ENCODE peak calls at places on chromosome 18, in ten cellular contexts. E is IMR-90, X is heart left ventricle, G is right lobe of liver, S is endodermal cell, O is thyroid gland, V is testis, T is spleen, N is pancreas, B is dorsolateral prefrontal cortex. U is an unnamed sample.

GRCh38 chr18:63216911-63217311 is 102.7 kb downstream of the BCL2 start:
- DNase-seq in E (no peak), X (no peak), G (no peak), S (no peak), O (no peak), V (no peak), T (no peak), N (no peak), B (no peak), U (no peak)

GRCh38 chr18:13450289-13451207 is 232.0 kb downstream of the LDLRAD4 start:
- DNase-seq in E (no peak), X (no peak), G (no peak), S (no peak), O (no peak), V (no peak), T (no peak), N (no peak), B (no peak), U (no peak)

GRCh38 chr18:6374935-6375529 is 39.7 kb downstream of the L3MBTL4 start:
- DNase-seq in E (no peak), X (no peak), G (peak; percentile 66), S (no peak), O (no peak), V (no peak), T (no peak), N (no peak), B (no peak), U (no peak)

GRCh38 chr18:57542801-57543427 is 43.6 kb downstream of the FECH start:
- DNase-seq in E (peak; percentile 65), X (no peak), G (no peak), S (peak; percentile 50), O (no peak), V (no peak), T (no peak), N (no peak), B (no peak), U (peak; percentile 18)

GRCh38 chr18:48607049-48607984 is 68.5 kb downstream of the CTIF start:
- DNase-seq in E (peak; percentile 90), X (peak; percentile 53), G (no peak), S (no peak), O (peak; percentile 40), V (peak; percentile 87), T (peak; percentile 61), N (peak; percentile 19), B (no peak), U (peak; percentile 90)

GRCh38 chr18:46452820-46453219 is 204.2 kb downstream of the LOXHD1 start:
- DNase-seq in E (peak; percentile 22), X (no peak), G (no peak), S (peak; percentile 12), O (no peak), V (no peak), T (no peak), N (no peak), B (no peak), U (peak; percentile 54)

GRCh38 chr18:24459772-24460171 is 665 bp upstream of the HRH4 start:
- DNase-seq in E (no peak), X (no peak), G (no peak), S (no peak), O (no peak), V (no peak), T (no peak), N (no peak), B (no peak), U (no peak)

GRCh38 chr18:46402396-46402795 is 254.6 kb downstream of the LOXHD1 start:
- DNase-seq in E (peak; percentile 49), X (no peak), G (no peak), S (no peak), O (no peak), V (no peak), T (no peak), N (no peak), B (no peak), U (peak; percentile 65)

GRCh38 chr18:13446581-13447470 is 228.3 kb downstream of the LDLRAD4 start:
- DNase-seq in E (no peak), X (no peak), G (no peak), S (peak; percentile 66), O (no peak), V (no peak), T (no peak), N (no peak), B (no peak), U (no peak)

GRCh38 chr18:48815581-48816324 is 135.0 kb downstream of the SMAD7 start:
- DNase-seq in E (peak; percentile 62), X (no peak), G (peak; percentile 33), S (peak; percentile 14), O (peak; percentile 1), V (no peak), T (peak; percentile 21), N (no peak), B (peak; percentile 42), U (no peak)

GRCh38 chr18:54740146-54740844 is 88.0 kb upstream of the RAB27B start:
- DNase-seq in E (peak; percentile 82), X (no peak), G (no peak), S (no peak), O (no peak), V (no peak), T (no peak), N (no peak), B (no peak), U (peak; percentile 79)

GRCh38 chr18:62625019-62625418 is 90.3 kb upstream of the PHLPP1 start:
- DNase-seq in E (no peak), X (peak; percentile 55), G (no peak), S (no peak), O (no peak), V (peak; percentile 30), T (no peak), N (no peak), B (no peak), U (no peak)

GRCh38 chr18:76657428-76657827 is 162.4 kb upstream of the ZNF516 start:
- DNase-seq in E (no peak), X (no peak), G (no peak), S (no peak), O (no peak), V (no peak), T (no peak), N (no peak), B (no peak), U (peak; percentile 11)
- TF ChIP-seq CTCF in E (no peak), X (no peak), G (no peak), S (peak; percentile 46), O (no peak), V (no peak), T (no peak), N (no peak), B (no peak), U (no peak)

GRCh38 chr18:2998644-2999043 is 14.3 kb downstream of the LPIN2 start:
- DNase-seq in E (no peak), X (no peak), G (no peak), S (no peak), O (no peak), V (no peak), T (no peak), N (no peak), B (no peak), U (no peak)
- H3K27ac ChIP-seq in E (no peak overlapping the region), X (peak overlapping the region; percentile 64), G (no peak overlapping the region), S (no peak overlapping the region), O (peak overlapping the region; percentile 73), V (peak overlapping the region; percentile 48), T (peak overlapping the region; percentile 65), N (no peak overlapping the region), B (peak overlapping the region; percentile 82), U (peak overlapping the region; percentile 34)

DNA sequence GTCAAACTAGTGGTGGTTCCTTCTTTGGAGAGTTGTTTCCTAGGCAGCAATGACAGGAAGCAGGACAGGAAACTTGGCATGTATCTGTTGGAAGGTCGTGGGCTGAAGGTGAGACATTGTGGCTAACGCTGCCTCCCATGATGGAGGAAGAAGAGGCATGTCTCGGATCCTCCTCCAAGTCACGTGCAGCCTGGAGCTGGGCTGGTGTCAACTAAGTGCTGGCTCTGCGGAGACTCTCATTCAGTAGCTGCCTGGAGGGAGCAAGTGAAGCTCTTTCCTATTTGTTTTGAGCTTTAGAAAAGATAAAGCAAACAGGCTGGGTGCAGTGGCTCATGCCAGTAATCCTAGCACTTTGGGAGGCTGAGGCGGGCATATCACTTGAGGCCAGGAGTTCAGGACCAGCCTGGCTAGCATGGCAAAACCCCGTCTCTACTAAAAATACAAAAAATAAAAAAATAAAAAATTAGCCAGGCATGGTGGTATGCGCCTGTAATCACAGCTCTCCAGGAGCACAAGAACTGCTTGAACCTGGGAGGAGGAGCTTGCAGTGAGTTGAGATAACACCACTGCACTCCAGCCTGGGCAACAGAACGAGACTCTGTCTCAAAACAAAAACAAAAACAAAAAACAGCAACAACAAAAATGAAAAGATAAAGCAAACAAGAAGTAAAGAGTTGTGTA is 28.2 kb upstream of the INO80C start:
- DNase-seq in E (no peak), X (no peak), G (no peak), S (peak; percentile 65), O (peak; percentile 72), V (peak; percentile 64), T (no peak), N (no peak), B (peak; percentile 52), U (no peak)
- H3K4me3 ChIP-seq in E (no peak overlapping the region), X (peak overlapping the region; percentile 11), G (peak overlapping the region; percentile 15), S (no peak overlapping the region), O (no peak overlapping the region), V (no peak overlapping the region), T (no peak overlapping the region), N (no peak overlapping the region), B (no peak overlapping the region), U (no peak overlapping the region)

GRCh38 chr18:79714531-79715240 is 35.1 kb downstream of the CTDP1 start:
- DNase-seq in E (no peak), X (no peak), G (peak; percentile 70), S (no peak), O (no peak), V (no peak), T (no peak), N (no peak), B (no peak), U (no peak)
- TF ChIP-seq CTCF in E (no peak), X (no peak), G (no peak), S (no peak), O (no peak), V (no peak), T (no peak), N (no peak), B (no peak), U (no peak)

GRCh38 chr18:3268306-3268705 is 6.4 kb downstream of the MYL12B start:
- DNase-seq in E (no peak), X (no peak), G (no peak), S (no peak), O (no peak), V (no peak), T (no peak), N (no peak), B (no peak), U (no peak)
- H3K27ac ChIP-seq in E (no peak overlapping the region), X (no peak overlapping the region), G (no peak overlapping the region), S (no peak overlapping the region), O (no peak overlapping the region), V (no peak overlapping the region), T (peak overlapping the region; percentile 7), N (no peak overlapping the region), B (no peak overlapping the region), U (no peak overlapping the region)

GRCh38 chr18:74819433-74820059 is 221.9 kb downstream of the ZNF407 start:
- DNase-seq in E (no peak), X (no peak), G (no peak), S (peak; percentile 91), O (no peak), V (no peak), T (no peak), N (no peak), B (no peak), U (no peak)
- H3K4me3 ChIP-seq in E (no peak overlapping the region), X (no peak overlapping the region), G (no peak overlapping the region), S (no peak overlapping the region), O (no peak overlapping the region), V (no peak overlapping the region), T (no peak overlapping the region), N (no peak overlapping the region), B (no peak overlapping the region), U (no peak overlapping the region)

GRCh38 chr18:36769611-36770314 is 59.0 kb downstream of the TPGS2 start:
- DNase-seq in E (no peak), X (no peak), G (no peak), S (peak; percentile 90), O (no peak), V (no peak), T (no peak), N (no peak), B (no peak), U (no peak)
- TF ChIP-seq CTCF in E (peak; percentile 8), X (peak; percentile 49), G (peak; percentile 32), S (peak; percentile 90), O (peak; percentile 16), V (no peak), T (no peak), N (peak; percentile 7), B (no peak), U (no peak)